ENCODE peak calls at places on chromosomes 13 and 19, in four cellular contexts. One of them, this sample, is unnamed.
A peak's percentile ranks its signal among the peaks of the same experiment; 100 is the strongest.

GRCh38 chr19:12945479-12946091 is at the start of gene RAD23A:
- DNase-seq in stimulated activated CD4-positive, alpha-beta T cell treated with anti-CD3 and anti-CD28 coated beads, TNF-alpha, amount 100 ng/mL, for 1 hour: peak; percentile 92
- DNase-seq in Peyer's patch: peak; percentile 99
- DNase-seq in HAP-1: peak; percentile 98
- DNase-seq in this sample: peak; percentile 99

GRCh38 chr19:2720777-2721569 is at the start of gene DIRAS1:
- DNase-seq in stimulated activated CD4-positive, alpha-beta T cell treated with anti-CD3 and anti-CD28 coated beads, TNF-alpha, amount 100 ng/mL, for 1 hour: no peak
- DNase-seq in HAP-1: peak; percentile 53
- DNase-seq in Peyer's patch: no peak
- DNase-seq in this sample: no peak

GRCh38 chr19:11534538-11534937 is 4.1 kb upstream of the CNN1 start:
- DNase-seq in Peyer's patch: no peak
- DNase-seq in HAP-1: no peak
- DNase-seq in stimulated activated CD4-positive, alpha-beta T cell treated with anti-CD3 and anti-CD28 coated beads, TNF-alpha, amount 100 ng/mL, for 1 hour: no peak
- DNase-seq in this sample: no peak

GRCh38 chr19:49475191-49475932 is 1.3 kb downstream of the FLT3LG start:
- DNase-seq in Peyer's patch: no peak
- DNase-seq in HAP-1: no peak
- DNase-seq in stimulated activated CD4-positive, alpha-beta T cell treated with anti-CD3 and anti-CD28 coated beads, TNF-alpha, amount 100 ng/mL, for 1 hour: no peak
- DNase-seq in this sample: no peak

GRCh38 chr13:79485451-79485850 is 4.5 kb downstream of the NDFIP2 start:
- DNase-seq in HAP-1: no peak
- DNase-seq in stimulated activated CD4-positive, alpha-beta T cell treated with anti-CD3 and anti-CD28 coated beads, TNF-alpha, amount 100 ng/mL, for 1 hour: no peak
- DNase-seq in Peyer's patch: no peak
- DNase-seq in this sample: no peak

GRCh38 chr13:96020155-96020575 is 33.0 kb downstream of the UGGT2 start:
- DNase-seq in HAP-1: peak; percentile 59
- DNase-seq in stimulated activated CD4-positive, alpha-beta T cell treated with anti-CD3 and anti-CD28 coated beads, TNF-alpha, amount 100 ng/mL, for 1 hour: no peak
- DNase-seq in Peyer's patch: peak; percentile 57
- DNase-seq in this sample: no peak

GRCh38 chr19:30053558-30053957 is 111.5 kb downstream of the URI1 start:
- DNase-seq in stimulated activated CD4-positive, alpha-beta T cell treated with anti-CD3 and anti-CD28 coated beads, TNF-alpha, amount 100 ng/mL, for 1 hour: no peak
- DNase-seq in Peyer's patch: no peak
- DNase-seq in HAP-1: no peak
- DNase-seq in this sample: no peak

GRCh38 chr13:53405616-53406015 is 377.0 kb downstream of the OLFM4 start:
- DNase-seq in stimulated activated CD4-positive, alpha-beta T cell treated with anti-CD3 and anti-CD28 coated beads, TNF-alpha, amount 100 ng/mL, for 1 hour: no peak
- DNase-seq in HAP-1: peak; percentile 22
- DNase-seq in Peyer's patch: no peak
- DNase-seq in this sample: no peak

GRCh38 chr13:101018720-101019119 is 344.1 kb upstream of the TMTC4 start:
- DNase-seq in stimulated activated CD4-positive, alpha-beta T cell treated with anti-CD3 and anti-CD28 coated beads, TNF-alpha, amount 100 ng/mL, for 1 hour: no peak
- DNase-seq in Peyer's patch: no peak
- DNase-seq in HAP-1: no peak
- DNase-seq in this sample: no peak

GRCh38 chr19:2540646-2541454 is 64.9 kb downstream of the GADD45B start:
- DNase-seq in stimulated activated CD4-positive, alpha-beta T cell treated with anti-CD3 and anti-CD28 coated beads, TNF-alpha, amount 100 ng/mL, for 1 hour: no peak
- DNase-seq in Peyer's patch: peak; percentile 90
- DNase-seq in HAP-1: peak; percentile 92
- DNase-seq in this sample: peak; percentile 94

GRCh38 chr13:62278271-62278670 is 862.6 kb upstream of the PCDH20 start:
- DNase-seq in stimulated activated CD4-positive, alpha-beta T cell treated with anti-CD3 and anti-CD28 coated beads, TNF-alpha, amount 100 ng/mL, for 1 hour: no peak
- DNase-seq in HAP-1: no peak
- DNase-seq in Peyer's patch: no peak
- DNase-seq in this sample: no peak

GRCh38 chr13:20696073-20696472 is 7.4 kb upstream of the IL17D start:
- DNase-seq in stimulated activated CD4-positive, alpha-beta T cell treated with anti-CD3 and anti-CD28 coated beads, TNF-alpha, amount 100 ng/mL, for 1 hour: no peak
- DNase-seq in HAP-1: no peak
- DNase-seq in Peyer's patch: no peak
- DNase-seq in this sample: no peak

GRCh38 chr13:22703601-22704209 is 477.1 kb upstream of the SGCG start:
- DNase-seq in stimulated activated CD4-positive, alpha-beta T cell treated with anti-CD3 and anti-CD28 coated beads, TNF-alpha, amount 100 ng/mL, for 1 hour: no peak
- DNase-seq in Peyer's patch: no peak
- DNase-seq in HAP-1: peak; percentile 15
- DNase-seq in this sample: no peak

GRCh38 chr19:16890461-16891184 is 1.8 kb downstream of the F2RL3 start:
- DNase-seq in stimulated activated CD4-positive, alpha-beta T cell treated with anti-CD3 and anti-CD28 coated beads, TNF-alpha, amount 100 ng/mL, for 1 hour: no peak
- DNase-seq in Peyer's patch: no peak
- DNase-seq in HAP-1: no peak
- DNase-seq in this sample: no peak

GRCh38 chr13:104810242-104810641 is 1725.2 kb downstream of the EFNB2 start:
- DNase-seq in HAP-1: no peak
- DNase-seq in Peyer's patch: no peak
- DNase-seq in stimulated activated CD4-positive, alpha-beta T cell treated with anti-CD3 and anti-CD28 coated beads, TNF-alpha, amount 100 ng/mL, for 1 hour: no peak
- DNase-seq in this sample: no peak

GRCh38 chr19:39492225-39492624 is 6.5 kb upstream of the DLL3 start:
- DNase-seq in Peyer's patch: no peak
- DNase-seq in stimulated activated CD4-positive, alpha-beta T cell treated with anti-CD3 and anti-CD28 coated beads, TNF-alpha, amount 100 ng/mL, for 1 hour: no peak
- DNase-seq in HAP-1: no peak
- DNase-seq in this sample: no peak

GRCh38 chr13:99758465-99759162 is 213.0 kb downstream of the ZIC5 start:
- DNase-seq in stimulated activated CD4-positive, alpha-beta T cell treated with anti-CD3 and anti-CD28 coated beads, TNF-alpha, amount 100 ng/mL, for 1 hour: no peak
- DNase-seq in HAP-1: no peak
- DNase-seq in Peyer's patch: no peak
- DNase-seq in this sample: no peak

GRCh38 chr19:54430306-54431254 is 15.3 kb downstream of the TTYH1 start:
- DNase-seq in HAP-1: peak; percentile 81
- DNase-seq in Peyer's patch: peak; percentile 58
- DNase-seq in stimulated activated CD4-positive, alpha-beta T cell treated with anti-CD3 and anti-CD28 coated beads, TNF-alpha, amount 100 ng/mL, for 1 hour: no peak
- DNase-seq in this sample: no peak

GRCh38 chr19:10797078-10797477 is 38.9 kb downstream of the TMED1 start:
- DNase-seq in HAP-1: no peak
- DNase-seq in Peyer's patch: no peak
- DNase-seq in stimulated activated CD4-positive, alpha-beta T cell treated with anti-CD3 and anti-CD28 coated beads, TNF-alpha, amount 100 ng/mL, for 1 hour: no peak
- DNase-seq in this sample: no peak

GRCh38 chr19:56839665-56840451 is 668 bp downstream of the PEG3 start:
- DNase-seq in HAP-1: no peak
- DNase-seq in Peyer's patch: peak; percentile 82
- DNase-seq in stimulated activated CD4-positive, alpha-beta T cell treated with anti-CD3 and anti-CD28 coated beads, TNF-alpha, amount 100 ng/mL, for 1 hour: no peak
- DNase-seq in this sample: peak; percentile 88

GRCh38 chr19:27736225-27736624 is 1476.7 kb downstream of the UQCRFS1 start:
- DNase-seq in HAP-1: no peak
- DNase-seq in stimulated activated CD4-positive, alpha-beta T cell treated with anti-CD3 and anti-CD28 coated beads, TNF-alpha, amount 100 ng/mL, for 1 hour: no peak
- DNase-seq in Peyer's patch: no peak
- DNase-seq in this sample: no peak

GRCh38 chr13:23928985-23929384 is 31.7 kb upstream of the C1QTNF9B start:
- DNase-seq in Peyer's patch: no peak
- DNase-seq in HAP-1: no peak
- DNase-seq in stimulated activated CD4-positive, alpha-beta T cell treated with anti-CD3 and anti-CD28 coated beads, TNF-alpha, amount 100 ng/mL, for 1 hour: no peak
- DNase-seq in this sample: no peak

GRCh38 chr13:99862243-99862642 is 109.3 kb downstream of the ZIC5 start:
- DNase-seq in Peyer's patch: no peak
- DNase-seq in stimulated activated CD4-positive, alpha-beta T cell treated with anti-CD3 and anti-CD28 coated beads, TNF-alpha, amount 100 ng/mL, for 1 hour: no peak
- DNase-seq in HAP-1: no peak
- DNase-seq in this sample: no peak

GRCh38 chr19:17339088-17339741 is 1.9 kb downstream of the GTPBP3 start:
- DNase-seq in Peyer's patch: no peak
- DNase-seq in stimulated activated CD4-positive, alpha-beta T cell treated with anti-CD3 and anti-CD28 coated beads, TNF-alpha, amount 100 ng/mL, for 1 hour: no peak
- DNase-seq in HAP-1: peak; percentile 80
- DNase-seq in this sample: no peak

GRCh38 chr19:12723643-12724426 is at the start of gene TNPO2:
- DNase-seq in HAP-1: peak; percentile 88
- DNase-seq in Peyer's patch: peak; percentile 79
- DNase-seq in stimulated activated CD4-positive, alpha-beta T cell treated with anti-CD3 and anti-CD28 coated beads, TNF-alpha, amount 100 ng/mL, for 1 hour: no peak
- DNase-seq in this sample: peak; percentile 75

GRCh38 chr13:45143346-45143751 is 23.0 kb downstream of the GTF2F2 start:
- DNase-seq in Peyer's patch: no peak
- DNase-seq in stimulated activated CD4-positive, alpha-beta T cell treated with anti-CD3 and anti-CD28 coated beads, TNF-alpha, amount 100 ng/mL, for 1 hour: no peak
- DNase-seq in HAP-1: peak; percentile 29
- DNase-seq in this sample: no peak

GRCh38 chr13:112709825-112710783 is 20.3 kb downstream of the ATP11A start:
- DNase-seq in stimulated activated CD4-positive, alpha-beta T cell treated with anti-CD3 and anti-CD28 coated beads, TNF-alpha, amount 100 ng/mL, for 1 hour: no peak
- DNase-seq in Peyer's patch: peak; percentile 42
- DNase-seq in HAP-1: no peak
- DNase-seq in this sample: no peak

GRCh38 chr13:113902956-113903355 is 39.1 kb upstream of the GAS6 start:
- DNase-seq in stimulated activated CD4-positive, alpha-beta T cell treated with anti-CD3 and anti-CD28 coated beads, TNF-alpha, amount 100 ng/mL, for 1 hour: no peak
- DNase-seq in HAP-1: no peak
- DNase-seq in Peyer's patch: no peak
- DNase-seq in this sample: no peak

GRCh38 chr13:114127473-114128347 is 4.7 kb downstream of the RASA3 start:
- DNase-seq in Peyer's patch: no peak
- DNase-seq in HAP-1: no peak
- DNase-seq in stimulated activated CD4-positive, alpha-beta T cell treated with anti-CD3 and anti-CD28 coated beads, TNF-alpha, amount 100 ng/mL, for 1 hour: no peak
- DNase-seq in this sample: no peak

GRCh38 chr13:112699318-112699918 is 9.6 kb downstream of the ATP11A start:
- DNase-seq in Peyer's patch: peak; percentile 28
- DNase-seq in stimulated activated CD4-positive, alpha-beta T cell treated with anti-CD3 and anti-CD28 coated beads, TNF-alpha, amount 100 ng/mL, for 1 hour: no peak
- DNase-seq in HAP-1: no peak
- DNase-seq in this sample: no peak

GRCh38 chr13:98875146-98875729 is 102.6 kb downstream of the DOCK9 start:
- DNase-seq in stimulated activated CD4-positive, alpha-beta T cell treated with anti-CD3 and anti-CD28 coated beads, TNF-alpha, amount 100 ng/mL, for 1 hour: no peak
- DNase-seq in Peyer's patch: no peak
- DNase-seq in HAP-1: peak; percentile 28
- DNase-seq in this sample: no peak

GRCh38 chr13:19810996-19811881 is 28.5 kb upstream of the PSPC1 start:
- DNase-seq in stimulated activated CD4-positive, alpha-beta T cell treated with anti-CD3 and anti-CD28 coated beads, TNF-alpha, amount 100 ng/mL, for 1 hour: no peak
- DNase-seq in Peyer's patch: peak; percentile 4
- DNase-seq in HAP-1: no peak
- DNase-seq in this sample: peak; percentile 8

GRCh38 chr13:75904012-75904411 is 267.9 kb downstream of the LMO7 start:
- DNase-seq in stimulated activated CD4-positive, alpha-beta T cell treated with anti-CD3 and anti-CD28 coated beads, TNF-alpha, amount 100 ng/mL, for 1 hour: no peak
- DNase-seq in Peyer's patch: no peak
- DNase-seq in HAP-1: no peak
- DNase-seq in this sample: no peak

GRCh38 chr13:58960909-58961308 is 1202.8 kb downstream of the DIAPH3 start:
- DNase-seq in stimulated activated CD4-positive, alpha-beta T cell treated with anti-CD3 and anti-CD28 coated beads, TNF-alpha, amount 100 ng/mL, for 1 hour: no peak
- DNase-seq in HAP-1: no peak
- DNase-seq in Peyer's patch: no peak
- DNase-seq in this sample: no peak

GRCh38 chr13:112069063-112069726 is 2.2 kb downstream of the SOX1 start:
- DNase-seq in HAP-1: no peak
- DNase-seq in stimulated activated CD4-positive, alpha-beta T cell treated with anti-CD3 and anti-CD28 coated beads, TNF-alpha, amount 100 ng/mL, for 1 hour: no peak
- DNase-seq in Peyer's patch: no peak
- DNase-seq in this sample: no peak

GRCh38 chr19:52992109-52993004 is 21.4 kb upstream of the ERVV-1 start:
- DNase-seq in Peyer's patch: peak; percentile 49
- DNase-seq in HAP-1: no peak
- DNase-seq in stimulated activated CD4-positive, alpha-beta T cell treated with anti-CD3 and anti-CD28 coated beads, TNF-alpha, amount 100 ng/mL, for 1 hour: no peak
- DNase-seq in this sample: peak; percentile 70

This sample was measured in upper lobe of right lung.